ENCODE peak calls at places on chromosomes 7 and 10, in six cellular contexts. G is amniotic epithelial cell; E is nephron progenitor cell; R is B cell; H is activated CD4-positive, alpha-beta T cell treated with anti-CD3 and anti-CD28 coated beads for 1 hour; T is fibroblast of lung. O is an unnamed sample.
A peak's percentile ranks its signal among the peaks of the same experiment; 100 is the strongest.

GRCh38 chr10:78645053-78645787 is 423.5 kb upstream of the ZMIZ1 start:
- DNase-seq in G (no peak), E (no peak), R (no peak), H (no peak), T (no peak), O (no peak)

GRCh38 chr7:131683536-131684125 is 127.2 kb upstream of the PODXL start:
- DNase-seq in G (no peak), E (no peak), R (no peak), H (no peak), T (no peak), O (no peak)

GRCh38 chr10:62112325-62112724 is 156.3 kb downstream of the RTKN2 start:
- DNase-seq in G (no peak), E (no peak), R (no peak), H (no peak), T (no peak), O (no peak)

GRCh38 chr10:122140941-122141623 is 130.0 kb upstream of the BTBD16 start:
- DNase-seq in G (peak; percentile 89), E (no peak), R (no peak), H (no peak), T (peak; percentile 95), O (no peak)

GRCh38 chr10:75038335-75038734 is 73.1 kb upstream of the SAMD8 start:
- DNase-seq in G (peak; percentile 91), E (no peak), R (no peak), H (no peak), T (peak; percentile 56), O (no peak)

GRCh38 chr7:13991791-13992620 is 2.5 kb upstream of the ETV1 start:
- DNase-seq in G (no peak), E (no peak), R (no peak), H (no peak), T (peak; percentile 44), O (no peak)

GRCh38 chr10:133420028-133420427 is 4.4 kb downstream of the SPRN start:
- DNase-seq in G (no peak), E (no peak), R (no peak), H (no peak), T (no peak), O (no peak)

GRCh38 chr10:69224862-69225657 is 4.9 kb downstream of the HKDC1 start:
- DNase-seq in G (no peak), E (no peak), R (no peak), H (no peak), T (no peak), O (no peak)

GRCh38 chr10:124090630-124091209 is 2.7 kb downstream of the CHST15 start:
- DNase-seq in G (no peak), E (no peak), R (no peak), H (no peak), T (no peak), O (no peak)

GRCh38 chr10:113469796-113470195 is 83.1 kb upstream of the HABP2 start:
- DNase-seq in G (no peak), E (no peak), R (no peak), H (no peak), T (no peak), O (no peak)

GRCh38 chr7:82530361-82530760 is 86.8 kb upstream of the CACNA2D1 start:
- DNase-seq in G (peak; percentile 92), E (no peak), R (no peak), H (no peak), T (no peak), O (no peak)

GRCh38 chr10:1362589-1363465 is 306.6 kb downstream of the WDR37 start:
- DNase-seq in G (no peak), E (no peak), R (no peak), H (no peak), T (no peak), O (no peak)

GRCh38 chr10:71433116-71433982 is 36.6 kb downstream of the CDH23 start:
- DNase-seq in G (no peak), E (no peak), R (no peak), H (no peak), T (no peak), O (no peak)

GRCh38 chr10:62264702-62265436 is 3.8 kb downstream of the RTKN2 start:
- DNase-seq in G (peak; percentile 92), E (peak; percentile 8), R (no peak), H (no peak), T (peak; percentile 92), O (no peak)

GRCh38 chr10:79984851-79985250 is 35.9 kb upstream of the SFTPD start:
- DNase-seq in G (peak; percentile 23), E (no peak), R (no peak), H (no peak), T (no peak), O (no peak)

GRCh38 chr7:66952343-66953043 is 31.5 kb downstream of the TMEM248 start:
- DNase-seq in G (peak; percentile 75), E (no peak), R (no peak), H (no peak), T (peak; percentile 54), O (no peak)

GRCh38 chr7:55409474-55410225 is 44.5 kb downstream of the LANCL2 start:
- DNase-seq in G (peak; percentile 11), E (no peak), R (no peak), H (no peak), T (no peak), O (no peak)

GRCh38 chr7:17095001-17095574 is 203.4 kb upstream of the AHR start:
- DNase-seq in G (no peak), E (no peak), R (no peak), H (no peak), T (no peak), O (no peak)

GRCh38 chr10:117262296-117263293 is 21.7 kb downstream of the SLC18A2 start:
- DNase-seq in G (no peak), E (no peak), R (no peak), H (no peak), T (no peak), O (no peak)

GRCh38 chr7:96663457-96663856 is 46.2 kb downstream of the SEM1 start:
- DNase-seq in G (no peak), E (no peak), R (no peak), H (no peak), T (no peak), O (peak; percentile 9)

GRCh38 chr10:80554050-80554449 is 16.3 kb downstream of the SH2D4B start:
- DNase-seq in G (no peak), E (no peak), R (no peak), H (no peak), T (no peak), O (no peak)

GRCh38 chr10:6558759-6559429 is 21.2 kb downstream of the PRKCQ start:
- DNase-seq in G (no peak), E (no peak), R (no peak), H (no peak), T (no peak), O (no peak)

GRCh38 chr7:112298543-112299100 is 92.1 kb downstream of the ZNF277 start:
- DNase-seq in G (no peak), E (no peak), R (no peak), H (no peak), T (no peak), O (no peak)

GRCh38 chr10:16901102-16901501 is 83.9 kb upstream of the RSU1 start:
- DNase-seq in G (no peak), E (no peak), R (no peak), H (no peak), T (no peak), O (no peak)

GRCh38 chr7:96685755-96686154 is 23.9 kb downstream of the SEM1 start:
- DNase-seq in G (no peak), E (no peak), R (no peak), H (no peak), T (no peak), O (peak; percentile 18)

GRCh38 chr10:5628366-5628765 is 38.0 kb downstream of the ASB13 start:
- DNase-seq in G (peak; percentile 60), E (no peak), R (no peak), H (no peak), T (peak; percentile 66), O (no peak)

GRCh38 chr10:12656518-12657142 is 307.3 kb downstream of the CAMK1D start:
- DNase-seq in G (peak; percentile 71), E (no peak), R (peak; percentile 54), H (no peak), T (peak; percentile 81), O (no peak)

GRCh38 chr10:15045380-15045779 is 1.6 kb downstream of the OLAH start:
- DNase-seq in G (no peak), E (no peak), R (no peak), H (no peak), T (no peak), O (no peak)

GRCh38 chr7:155007947-155008346 is 5.0 kb upstream of the PAXIP1 start:
- DNase-seq in G (no peak), E (no peak), R (peak; percentile 42), H (no peak), T (peak; percentile 5), O (no peak)

GRCh38 chr10:359762-360161 is 224.5 kb downstream of the ZMYND11 start:
- DNase-seq in G (no peak), E (no peak), R (no peak), H (no peak), T (no peak), O (no peak)

GRCh38 chr7:37820708-37821468 is 27.5 kb upstream of the NME8 start:
- DNase-seq in G (no peak), E (no peak), R (no peak), H (no peak), T (no peak), O (peak; percentile 46)

GRCh38 chr7:5546626-5547025 is 123.0 kb upstream of the TNRC18 start:
- DNase-seq in G (no peak), E (no peak), R (no peak), H (no peak), T (no peak), O (no peak)

GRCh38 chr10:93166116-93166515 is 92.4 kb downstream of the CYP26A1 start:
- DNase-seq in G (no peak), E (no peak), R (no peak), H (no peak), T (no peak), O (no peak)

O was measured in GM06990.